ENCODE peak calls at places on chromosomes 4 and X, in four cellular contexts. E is activated CD4-positive, alpha-beta T cell treated with anti-CD3 and anti-CD28 coated beads, Interleukin-2, amount 10 ng/mL, durations not matched to agents 7 days and 5 days; R is EL; U is NCI-H1694 treated with DMSO at 0.1 percent for 48 hours. Y is an unnamed sample.

GRCh38 chrX:139692506-139692849 is 15.5 kb downstream of the MCF2 start:
- DNase-seq in E (no peak), R (no peak), U (no peak), Y (no peak)

GRCh38 chr4:1474126-1475090 is 68.2 kb upstream of the NKX1-1 start:
- DNase-seq in E (no peak), R (no peak), U (no peak), Y (no peak)

GRCh38 chrX:129754266-129755024 is 15.7 kb downstream of the XPNPEP2 start:
- DNase-seq in E (no peak), R (no peak), U (no peak), Y (no peak)

GRCh38 chr4:133151681-133152329 is 2.7 kb downstream of the PCDH10 start:
- DNase-seq in E (no peak), R (peak), U (no peak), Y (no peak)

GRCh38 chr4:74109894-74110605 is 11.1 kb upstream of the CXCL2 start:
- DNase-seq in E (no peak), R (peak), U (no peak), Y (no peak)

GRCh38 chr4:173214231-173214630 is 45.6 kb downstream of the GALNT7 start:
- DNase-seq in E (no peak), R (no peak), U (no peak), Y (no peak)

GRCh38 chrX:13891367-13892146 is 74.7 kb upstream of the GPM6B start:
- DNase-seq in E (no peak), R (no peak), U (no peak), Y (no peak)

GRCh38 chrX:16160729-16161128 is 6.6 kb upstream of the MAGEB17 start:
- DNase-seq in E (no peak), R (peak), U (no peak), Y (no peak)

GRCh38 chr4:138959421-138959820 is 56.2 kb upstream of the NOCT start:
- DNase-seq in E (no peak), R (no peak), U (no peak), Y (no peak)

GRCh38 chr4:62517721-62518120 is 1317.6 kb downstream of the ADGRL3 start:
- DNase-seq in E (no peak), R (no peak), U (no peak), Y (no peak)

Y was measured in NCI-H524 treated with DMSO at 0.1 percent for 48 hours.